ENCODE peak calls at places on chromosomes 11 and 22, in five cellular contexts. P, J, K, F and V are unnamed samples.

GRCh38 chr22:36330655-36331305 is 57.0 kb downstream of the MYH9 start:
- DNase-seq in P (no peak), J (no peak), K (peak; percentile 63), F (no peak), V (peak; percentile 85)

GRCh38 chr11:69242583-69242940 is 51.4 kb upstream of the MYEOV start:
- DNase-seq in P (peak; percentile 20), J (no peak), K (no peak), F (no peak), V (no peak)

GRCh38 chr11:96752221-96752620 is 362.4 kb downstream of the JRKL start:
- DNase-seq in P (no peak), J (no peak), K (no peak), F (no peak), V (no peak)

GRCh38 chr11:65479184-65480145 is 19.4 kb upstream of the MALAT1 start:
- DNase-seq in P (peak; percentile 76), J (no peak), K (peak; percentile 95), F (no peak), V (peak; percentile 97)

GRCh38 chr22:50012201-50013181 is at the start of gene IL17REL:
- DNase-seq in P (peak; percentile 34), J (no peak), K (peak; percentile 10), F (no peak), V (peak; percentile 27)

GRCh38 chr22:31228425-31228824 is 16.3 kb downstream of the LIMK2 start:
- DNase-seq in P (no peak), J (no peak), K (no peak), F (no peak), V (no peak)

GRCh38 chr11:65868076-65868667 is 4.4 kb downstream of the EFEMP2 start:
- DNase-seq in P (peak; percentile 75), J (peak; percentile 62), K (no peak), F (no peak), V (peak; percentile 31)

GRCh38 chr11:100338144-100338840 is 348.8 kb upstream of the ARHGAP42 start:
- DNase-seq in P (no peak), J (no peak), K (no peak), F (no peak), V (no peak)

GRCh38 chr11:87036756-87037449 is 831 bp upstream of the TMEM135 start:
- DNase-seq in P (no peak), J (peak; percentile 23), K (no peak), F (peak; percentile 0), V (peak; percentile 45)

GRCh38 chr11:120766318-120766717 is 254.8 kb downstream of the GRIK4 start:
- DNase-seq in P (no peak), J (no peak), K (no peak), F (no peak), V (no peak)

GRCh38 chr11:69700278-69701140 is 3.3 kb downstream of the FGF19 start:
- DNase-seq in P (peak; percentile 92), J (no peak), K (peak; percentile 75), F (no peak), V (peak; percentile 78)

GRCh38 chr11:28009383-28009782 is 98.6 kb downstream of the KIF18A start:
- DNase-seq in P (no peak), J (no peak), K (peak; percentile 82), F (no peak), V (peak; percentile 57)

GRCh38 chr11:77381749-77382693 is 80.5 kb upstream of the GDPD4 start:
- DNase-seq in P (no peak), J (no peak), K (peak; percentile 79), F (no peak), V (peak; percentile 83)

GRCh38 chr11:16893456-16894076 is 120.6 kb downstream of the PLEKHA7 start:
- DNase-seq in P (no peak), J (no peak), K (no peak), F (no peak), V (no peak)

GRCh38 chr22:31715157-31715778 is 34.7 kb downstream of the PRR14L start:
- DNase-seq in P (no peak), J (no peak), K (no peak), F (no peak), V (no peak)

GRCh38 chr11:70471254-70471653 is 72.9 kb downstream of the CTTN start:
- DNase-seq in P (peak; percentile 75), J (peak; percentile 32), K (no peak), F (peak; percentile 41), V (peak; percentile 30)

GRCh38 chr22:34004058-34004457 is 83.8 kb upstream of the LARGE1 start:
- DNase-seq in P (no peak), J (no peak), K (no peak), F (no peak), V (no peak)

GRCh38 chr11:134849833-134850232 is 437.8 kb upstream of the B3GAT1 start:
- DNase-seq in P (no peak), J (no peak), K (no peak), F (no peak), V (no peak)

GRCh38 chr11:111320728-111321568 is 22.6 kb downstream of the POU2AF3 start:
- DNase-seq in P (no peak), J (no peak), K (no peak), F (no peak), V (no peak)
- H2AK5ac ChIP-seq in P (no peak overlapping the region), J (no peak overlapping the region), K (peak overlapping the region; percentile 63), F (no peak overlapping the region), V (no peak overlapping the region)

DNA sequence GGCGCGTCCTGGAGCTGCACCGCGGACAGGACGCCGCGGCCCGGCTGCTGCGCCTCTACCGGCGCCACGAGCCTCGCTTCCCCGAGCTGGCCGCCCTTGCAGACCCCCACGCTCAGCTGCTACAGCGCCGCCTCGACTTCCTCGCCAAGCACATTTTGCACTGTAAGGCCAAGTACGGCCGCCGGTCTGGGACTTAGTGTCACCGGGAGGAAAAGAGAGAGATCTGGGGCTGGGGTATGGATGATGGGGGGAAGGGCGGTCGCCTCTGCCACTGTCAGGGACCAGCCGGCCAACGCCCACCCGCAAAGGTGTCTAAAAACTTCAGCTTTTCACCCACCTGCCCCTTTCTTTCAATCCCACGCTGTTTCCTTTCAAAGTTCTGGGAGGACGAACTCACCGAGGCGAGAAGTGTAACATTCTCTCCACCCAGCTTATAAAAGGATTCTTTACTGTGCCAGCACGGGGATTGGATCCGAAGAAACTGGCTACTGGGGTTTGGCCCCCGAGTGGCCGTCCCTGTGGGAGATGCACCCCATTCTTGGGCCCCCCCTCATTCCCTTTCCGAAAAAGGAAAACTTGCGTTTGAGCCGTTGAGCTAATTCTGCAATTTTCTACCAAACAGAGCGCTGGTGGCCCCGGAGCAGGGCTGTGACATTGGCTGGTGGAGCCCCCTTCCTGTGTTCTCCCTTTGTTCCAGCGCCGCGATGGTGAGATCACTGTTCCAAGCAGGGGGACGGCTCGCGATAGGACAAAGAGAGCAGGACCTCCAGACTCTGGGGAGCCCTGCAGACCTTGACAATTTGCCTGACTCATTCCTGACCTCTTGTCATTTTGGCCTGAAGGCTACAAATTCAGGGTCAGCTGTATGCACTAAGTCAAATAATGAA is 1.7 kb downstream of the FJX1 start:
- DNase-seq in P (peak; percentile 88), J (peak; percentile 66), K (peak; percentile 45), F (no peak), V (peak; percentile 61)
- H2AK5ac ChIP-seq in P (no peak overlapping the region), J (peak overlapping the region; percentile 87), K (peak overlapping the region; percentile 64), F (no peak overlapping the region), V (peak overlapping the region; percentile 35)

DNA sequence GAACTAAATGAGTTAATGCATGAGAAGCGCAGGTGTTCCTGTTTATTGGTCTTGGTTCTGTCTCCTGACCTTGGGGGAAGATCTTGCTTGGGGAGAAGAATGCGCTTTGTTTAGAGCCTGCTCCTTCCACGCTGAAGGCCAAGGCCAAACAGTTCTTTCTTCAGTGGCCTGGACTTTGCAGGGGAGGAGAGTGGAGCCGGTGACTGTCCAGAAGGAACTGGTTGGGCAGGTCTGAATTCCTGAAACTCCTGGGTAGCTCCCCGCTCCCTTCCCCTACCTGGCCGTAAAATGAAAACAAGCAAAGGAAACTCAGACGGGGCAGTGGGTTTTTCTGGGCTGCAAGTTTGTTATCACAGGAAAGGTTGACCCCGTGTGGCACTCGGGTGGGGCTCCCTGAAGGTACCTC is 3.6 kb downstream of the ARHGAP8 start:
- DNase-seq in P (peak; percentile 57), J (no peak), K (no peak), F (no peak), V (no peak)
- H2AK5ac ChIP-seq in P (no peak overlapping the region), J (no peak overlapping the region), K (no peak overlapping the region), F (no peak overlapping the region), V (no peak overlapping the region)

GRCh38 chr11:33733978-33734377 is 2.2 kb downstream of the CD59 start:
- DNase-seq in P (no peak), J (no peak), K (no peak), F (no peak), V (no peak)

GRCh38 chr11:33736148-33736809 is at the start of gene CD59:
- DNase-seq in P (peak; percentile 97), J (peak; percentile 84), K (peak; percentile 88), F (peak; percentile 76), V (peak; percentile 91)

GRCh38 chr11:33735166-33735425 is 1.1 kb downstream of the CD59 start:
- DNase-seq in P (no peak), J (no peak), K (no peak), F (no peak), V (peak; percentile 43)

GRCh38 chr11:33734441-33735165 is 1.6 kb downstream of the CD59 start:
- DNase-seq in P (no peak), J (no peak), K (no peak), F (no peak), V (peak; percentile 49)

GRCh38 chr11:33735426-33736147 is 636 bp downstream of the CD59 start:
- DNase-seq in P (no peak), J (peak; percentile 38), K (no peak), F (no peak), V (peak; percentile 67)
- H2AK5ac ChIP-seq in P (no peak overlapping the region), J (peak overlapping the region; percentile 73), K (peak overlapping the region; percentile 88), F (no peak overlapping the region), V (no peak overlapping the region)